ENCODE peak calls at places on chromosomes 7 and 10, in eight cellular contexts. J is neural crest cell; Q is NCI-H1105 treated with DMSO at 0.1 percent for 48 hours; L is naive thymus-derived CD8-positive, alpha-beta T cell; I is dermis blood vessel endothelial cell; X is iPS DF 19.7; P is midbrain; W is activated CD8-positive, alpha-beta T cell treated with anti-CD3 and anti-CD28 coated beads for 36 hours. R is an unnamed sample.

GRCh38 chr10:11035318-11035920 is 17.7 kb downstream of the CELF2 start:
- DNase-seq in P (no peak), L (no peak), I (peak; percentile 96), J (no peak), Q (no peak), W (no peak), X (peak; percentile 45), R (no peak)

GRCh38 chr7:141557360-141557759 is 6.2 kb downstream of the AGK start:
- DNase-seq in W (no peak), J (no peak), I (no peak), P (no peak), Q (no peak), X (no peak), L (no peak), R (no peak)

GRCh38 chr7:129874722-129875121 is 78.0 kb downstream of the UBE2H start:
- DNase-seq in X (no peak), I (no peak), Q (no peak), J (no peak), W (no peak), L (no peak), P (no peak), R (no peak)

GRCh38 chr10:29465384-29465783 is 169.4 kb downstream of the SVIL start:
- DNase-seq in Q (no peak), P (no peak), X (no peak), W (no peak), J (no peak), I (no peak), L (no peak), R (no peak)

GRCh38 chr10:23439920-23440875 is 1.3 kb downstream of the OTUD1 start:
- DNase-seq in I (peak; percentile 34), L (peak; percentile 4), P (no peak), X (no peak), J (no peak), Q (peak; percentile 7), W (peak; percentile 26), R (peak; percentile 8)

GRCh38 chr10:106722524-106722923 is 442.0 kb downstream of the SORCS1 start:
- DNase-seq in X (no peak), L (no peak), I (no peak), Q (no peak), P (no peak), W (no peak), J (no peak), R (no peak)

GRCh38 chr10:28850784-28851183 is 173.5 kb downstream of the BAMBI start:
- DNase-seq in P (no peak), I (no peak), J (no peak), L (no peak), Q (no peak), X (no peak), W (no peak), R (no peak)

GRCh38 chr10:96600337-96600736 is 13.5 kb upstream of the TM9SF3 start:
- DNase-seq in I (no peak), Q (no peak), X (no peak), J (no peak), W (no peak), P (no peak), L (no peak), R (no peak)

R was measured in NB4.